ENCODE peak calls at places on chromosomes 11 and 22, in nine cellular contexts. One of them, this sample, is unnamed.

GRCh38 chr11:117020287-117020686 is 77.9 kb downstream of the SIK3 start:
- DNase-seq in astrocyte of the spinal cord: no peak
- DNase-seq in nephron progenitor cell: no peak
- DNase-seq in ovary: no peak
- DNase-seq in fibroblast of mammary gland: no peak
- DNase-seq in testis: no peak
- DNase-seq in left ventricle myocardium inferior: no peak
- DNase-seq in neural progenitor cell: no peak
- DNase-seq in CD4-positive, alpha-beta T cell: no peak
- DNase-seq in this sample: no peak

GRCh38 chr11:64868904-64869570 is 9.4 kb downstream of the EHD1 start:
- DNase-seq in fibroblast of mammary gland: peak; percentile 93
- DNase-seq in ovary: peak; percentile 51
- DNase-seq in nephron progenitor cell: no peak
- DNase-seq in left ventricle myocardium inferior: no peak
- DNase-seq in neural progenitor cell: no peak
- DNase-seq in CD4-positive, alpha-beta T cell: no peak
- DNase-seq in astrocyte of the spinal cord: peak; percentile 90
- DNase-seq in testis: no peak
- DNase-seq in this sample: no peak

GRCh38 chr11:94766656-94767291 is 1.4 kb upstream of the AMOTL1 start:
- DNase-seq in left ventricle myocardium inferior: no peak
- DNase-seq in fibroblast of mammary gland: no peak
- DNase-seq in neural progenitor cell: peak; percentile 16
- DNase-seq in CD4-positive, alpha-beta T cell: no peak
- DNase-seq in nephron progenitor cell: no peak
- DNase-seq in testis: no peak
- DNase-seq in astrocyte of the spinal cord: no peak
- DNase-seq in ovary: no peak
- DNase-seq in this sample: no peak

GRCh38 chr11:104343578-104343977 is 179.6 kb upstream of the PDGFD start:
- DNase-seq in fibroblast of mammary gland: peak; percentile 11
- DNase-seq in left ventricle myocardium inferior: no peak
- DNase-seq in nephron progenitor cell: no peak
- DNase-seq in neural progenitor cell: peak; percentile 27
- DNase-seq in astrocyte of the spinal cord: no peak
- DNase-seq in ovary: no peak
- DNase-seq in testis: no peak
- DNase-seq in CD4-positive, alpha-beta T cell: no peak
- DNase-seq in this sample: no peak

GRCh38 chr22:32473388-32473952 is 1.1 kb upstream of the FBXO7 start:
- DNase-seq in left ventricle myocardium inferior: no peak
- DNase-seq in CD4-positive, alpha-beta T cell: peak; percentile 7
- DNase-seq in testis: no peak
- DNase-seq in neural progenitor cell: peak; percentile 64
- DNase-seq in nephron progenitor cell: peak; percentile 14
- DNase-seq in fibroblast of mammary gland: peak; percentile 76
- DNase-seq in astrocyte of the spinal cord: peak; percentile 76
- DNase-seq in ovary: peak; percentile 30
- DNase-seq in this sample: peak; percentile 23

GRCh38 chr22:28670691-28671261 is 8.9 kb downstream of the TTC28 start:
- DNase-seq in left ventricle myocardium inferior: no peak
- DNase-seq in neural progenitor cell: no peak
- DNase-seq in fibroblast of mammary gland: peak; percentile 32
- DNase-seq in CD4-positive, alpha-beta T cell: no peak
- DNase-seq in ovary: no peak
- DNase-seq in astrocyte of the spinal cord: no peak
- DNase-seq in testis: no peak
- DNase-seq in nephron progenitor cell: no peak
- DNase-seq in this sample: no peak

GRCh38 chr11:16767137-16767536 is 28.7 kb downstream of the C11orf58 start:
- DNase-seq in fibroblast of mammary gland: no peak
- DNase-seq in neural progenitor cell: no peak
- DNase-seq in ovary: no peak
- DNase-seq in left ventricle myocardium inferior: no peak
- DNase-seq in astrocyte of the spinal cord: no peak
- DNase-seq in testis: no peak
- DNase-seq in CD4-positive, alpha-beta T cell: no peak
- DNase-seq in nephron progenitor cell: no peak
- DNase-seq in this sample: no peak

GRCh38 chr11:100576044-100577021 is 110.8 kb upstream of the ARHGAP42 start:
- DNase-seq in testis: peak; percentile 45
- DNase-seq in CD4-positive, alpha-beta T cell: no peak
- DNase-seq in fibroblast of mammary gland: peak; percentile 75
- DNase-seq in astrocyte of the spinal cord: peak; percentile 68
- DNase-seq in ovary: no peak
- DNase-seq in neural progenitor cell: peak; percentile 64
- DNase-seq in left ventricle myocardium inferior: no peak
- DNase-seq in nephron progenitor cell: peak; percentile 25
- DNase-seq in this sample: no peak

GRCh38 chr11:44992181-44992582 is 41.5 kb upstream of the TP53I11 start:
- DNase-seq in fibroblast of mammary gland: peak; percentile 30
- DNase-seq in CD4-positive, alpha-beta T cell: no peak
- DNase-seq in nephron progenitor cell: no peak
- DNase-seq in neural progenitor cell: no peak
- DNase-seq in left ventricle myocardium inferior: no peak
- DNase-seq in ovary: no peak
- DNase-seq in testis: no peak
- DNase-seq in astrocyte of the spinal cord: no peak
- DNase-seq in this sample: no peak

GRCh38 chr22:36986242-36986821 is 32.9 kb downstream of the TST start:
- DNase-seq in ovary: no peak
- DNase-seq in testis: peak; percentile 65
- DNase-seq in left ventricle myocardium inferior: no peak
- DNase-seq in neural progenitor cell: peak; percentile 21
- DNase-seq in fibroblast of mammary gland: peak; percentile 26
- DNase-seq in astrocyte of the spinal cord: no peak
- DNase-seq in CD4-positive, alpha-beta T cell: no peak
- DNase-seq in nephron progenitor cell: peak; percentile 44
- DNase-seq in this sample: no peak

GRCh38 chr11:40514124-40514523 is 945.3 kb downstream of the LRRC4C start:
- DNase-seq in nephron progenitor cell: no peak
- DNase-seq in ovary: no peak
- DNase-seq in testis: no peak
- DNase-seq in astrocyte of the spinal cord: no peak
- DNase-seq in fibroblast of mammary gland: peak; percentile 71
- DNase-seq in CD4-positive, alpha-beta T cell: no peak
- DNase-seq in neural progenitor cell: no peak
- DNase-seq in left ventricle myocardium inferior: no peak
- DNase-seq in this sample: no peak

GRCh38 chr11:69166186-69167115 is 10.7 kb downstream of the SMIM38 start:
- DNase-seq in nephron progenitor cell: no peak
- DNase-seq in neural progenitor cell: peak; percentile 34
- DNase-seq in left ventricle myocardium inferior: peak; percentile 30
- DNase-seq in fibroblast of mammary gland: peak; percentile 75
- DNase-seq in CD4-positive, alpha-beta T cell: no peak
- DNase-seq in astrocyte of the spinal cord: peak; percentile 93
- DNase-seq in ovary: no peak
- DNase-seq in testis: no peak
- DNase-seq in this sample: peak; percentile 37
- TF ChIP-seq CTCF in nephron progenitor cell: no peak
- TF ChIP-seq CTCF in neural progenitor cell: no peak
- TF ChIP-seq CTCF in left ventricle myocardium inferior: no peak
- TF ChIP-seq CTCF in fibroblast of mammary gland: peak; percentile 21
- TF ChIP-seq CTCF in CD4-positive, alpha-beta T cell: no peak
- TF ChIP-seq CTCF in astrocyte of the spinal cord: peak; percentile 41
- TF ChIP-seq CTCF in ovary: no peak
- TF ChIP-seq CTCF in testis: no peak
- TF ChIP-seq CTCF in this sample: no peak

GRCh38 chr11:7347611-7348431 is 96.1 kb downstream of the SYT9 start:
- DNase-seq in left ventricle myocardium inferior: no peak
- DNase-seq in testis: no peak
- DNase-seq in ovary: no peak
- DNase-seq in fibroblast of mammary gland: no peak
- DNase-seq in CD4-positive, alpha-beta T cell: no peak
- DNase-seq in neural progenitor cell: no peak
- DNase-seq in nephron progenitor cell: no peak
- DNase-seq in astrocyte of the spinal cord: no peak
- DNase-seq in this sample: no peak

GRCh38 chr11:7351228-7351627 is 99.5 kb downstream of the SYT9 start:
- DNase-seq in neural progenitor cell: no peak
- DNase-seq in left ventricle myocardium inferior: no peak
- DNase-seq in ovary: no peak
- DNase-seq in CD4-positive, alpha-beta T cell: no peak
- DNase-seq in testis: no peak
- DNase-seq in fibroblast of mammary gland: no peak
- DNase-seq in nephron progenitor cell: no peak
- DNase-seq in astrocyte of the spinal cord: no peak
- DNase-seq in this sample: no peak

GRCh38 chr11:7348432-7349298 is 97.0 kb downstream of the SYT9 start:
- DNase-seq in left ventricle myocardium inferior: no peak
- DNase-seq in nephron progenitor cell: peak; percentile 11
- DNase-seq in astrocyte of the spinal cord: no peak
- DNase-seq in ovary: no peak
- DNase-seq in neural progenitor cell: peak; percentile 38
- DNase-seq in CD4-positive, alpha-beta T cell: no peak
- DNase-seq in testis: no peak
- DNase-seq in fibroblast of mammary gland: peak; percentile 2
- DNase-seq in this sample: no peak

DNA sequence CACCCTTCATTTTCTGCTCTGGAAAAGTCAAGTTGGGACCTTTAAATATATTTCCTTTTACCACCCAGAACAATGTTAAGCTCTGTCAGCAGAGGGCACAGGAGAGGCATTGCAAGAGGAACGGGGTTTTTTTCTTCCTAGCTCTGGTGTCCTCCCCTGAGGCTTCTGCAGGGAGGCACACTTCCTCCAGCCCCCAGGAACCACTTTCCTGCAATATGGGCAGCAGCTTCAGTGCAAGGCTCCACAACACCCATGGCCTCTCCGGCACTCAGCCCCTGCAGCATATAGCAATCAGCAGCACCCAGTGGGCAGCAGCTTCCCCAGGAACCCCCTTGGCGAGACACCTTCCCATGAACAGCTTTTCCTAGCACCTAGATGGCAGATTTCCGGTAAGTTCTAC is 101.4 kb downstream of the SYT9 start:
- DNase-seq in left ventricle myocardium inferior: no peak
- DNase-seq in CD4-positive, alpha-beta T cell: no peak
- DNase-seq in fibroblast of mammary gland: peak; percentile 24
- DNase-seq in ovary: no peak
- DNase-seq in astrocyte of the spinal cord: no peak
- DNase-seq in neural progenitor cell: peak; percentile 47
- DNase-seq in testis: peak; percentile 34
- DNase-seq in nephron progenitor cell: peak; percentile 8
- DNase-seq in this sample: peak; percentile 23
- TF ChIP-seq CTCF in left ventricle myocardium inferior: peak; percentile 53
- TF ChIP-seq CTCF in CD4-positive, alpha-beta T cell: no peak
- TF ChIP-seq CTCF in fibroblast of mammary gland: peak; percentile 48
- TF ChIP-seq CTCF in ovary: no peak
- TF ChIP-seq CTCF in astrocyte of the spinal cord: no peak
- TF ChIP-seq CTCF in neural progenitor cell: peak; percentile 51
- TF ChIP-seq CTCF in testis: peak; percentile 30
- TF ChIP-seq CTCF in nephron progenitor cell: peak; percentile 29
- TF ChIP-seq CTCF in this sample: no peak

DNA sequence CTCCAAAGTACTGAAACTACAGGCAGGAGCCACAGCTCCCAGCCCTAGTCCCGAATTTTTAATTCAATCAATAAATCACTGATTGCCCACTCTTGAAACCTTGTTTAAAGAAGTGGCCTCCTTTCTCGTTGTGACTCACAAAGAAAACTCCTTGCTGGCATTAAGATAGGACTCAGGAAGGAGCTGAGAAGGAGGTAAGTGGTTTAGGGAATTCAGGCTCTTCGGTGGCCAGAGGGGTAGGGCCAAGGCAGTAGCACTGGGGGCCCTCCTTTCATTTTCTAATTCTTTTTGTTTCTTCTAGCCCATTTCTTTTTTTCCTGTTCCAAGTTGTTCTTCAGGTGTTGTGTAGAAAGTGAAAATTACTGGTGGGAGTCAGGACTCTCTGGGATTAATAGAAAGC is 86.2 kb upstream of the OR9Q1 start:
- DNase-seq in neural progenitor cell: no peak
- DNase-seq in ovary: no peak
- DNase-seq in left ventricle myocardium inferior: no peak
- DNase-seq in CD4-positive, alpha-beta T cell: no peak
- DNase-seq in fibroblast of mammary gland: no peak
- DNase-seq in testis: no peak
- DNase-seq in astrocyte of the spinal cord: no peak
- DNase-seq in nephron progenitor cell: no peak
- DNase-seq in this sample: no peak
- TF ChIP-seq CTCF in neural progenitor cell: no peak
- TF ChIP-seq CTCF in ovary: no peak
- TF ChIP-seq CTCF in left ventricle myocardium inferior: no peak
- TF ChIP-seq CTCF in CD4-positive, alpha-beta T cell: no peak
- TF ChIP-seq CTCF in fibroblast of mammary gland: no peak
- TF ChIP-seq CTCF in testis: no peak
- TF ChIP-seq CTCF in astrocyte of the spinal cord: no peak
- TF ChIP-seq CTCF in nephron progenitor cell: no peak
- TF ChIP-seq CTCF in this sample: no peak

DNA sequence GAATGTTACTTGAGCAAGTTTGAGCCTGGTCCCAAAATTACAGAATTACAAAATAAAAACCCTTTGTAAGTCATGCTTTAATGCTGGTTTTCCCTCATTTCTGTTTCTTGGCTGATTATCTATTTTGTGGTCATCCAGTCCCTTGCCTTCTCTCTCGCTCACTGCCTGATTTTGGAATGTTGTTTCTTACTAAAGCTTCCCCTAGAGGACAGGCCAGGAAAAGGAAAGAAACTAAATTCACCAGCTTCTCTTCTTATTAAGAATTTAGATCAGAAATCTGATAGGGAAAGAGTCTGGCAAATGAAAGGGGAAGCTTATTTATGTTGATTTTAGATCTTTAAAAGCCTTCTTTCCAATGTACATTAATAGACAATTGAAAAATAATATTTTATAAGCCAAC is 16.6 kb upstream of the BDNF start:
- DNase-seq in left ventricle myocardium inferior: no peak
- DNase-seq in ovary: no peak
- DNase-seq in neural progenitor cell: peak; percentile 47
- DNase-seq in CD4-positive, alpha-beta T cell: no peak
- DNase-seq in nephron progenitor cell: no peak
- DNase-seq in astrocyte of the spinal cord: peak; percentile 62
- DNase-seq in fibroblast of mammary gland: peak; percentile 25
- DNase-seq in testis: no peak
- DNase-seq in this sample: no peak
- TF ChIP-seq CTCF in left ventricle myocardium inferior: no peak
- TF ChIP-seq CTCF in ovary: no peak
- TF ChIP-seq CTCF in neural progenitor cell: peak; percentile 45
- TF ChIP-seq CTCF in CD4-positive, alpha-beta T cell: no peak
- TF ChIP-seq CTCF in nephron progenitor cell: no peak
- TF ChIP-seq CTCF in astrocyte of the spinal cord: peak; percentile 41
- TF ChIP-seq CTCF in fibroblast of mammary gland: peak; percentile 22
- TF ChIP-seq CTCF in testis: no peak
- TF ChIP-seq CTCF in this sample: no peak

GRCh38 chr11:119885067-119885466 is 156.1 kb upstream of the NECTIN1 start:
- DNase-seq in fibroblast of mammary gland: no peak
- DNase-seq in nephron progenitor cell: no peak
- DNase-seq in ovary: no peak
- DNase-seq in testis: no peak
- DNase-seq in left ventricle myocardium inferior: no peak
- DNase-seq in CD4-positive, alpha-beta T cell: no peak
- DNase-seq in astrocyte of the spinal cord: no peak
- DNase-seq in neural progenitor cell: no peak
- DNase-seq in this sample: no peak
- TF ChIP-seq CTCF in fibroblast of mammary gland: no peak
- TF ChIP-seq CTCF in nephron progenitor cell: no peak
- TF ChIP-seq CTCF in ovary: no peak
- TF ChIP-seq CTCF in testis: no peak
- TF ChIP-seq CTCF in left ventricle myocardium inferior: no peak
- TF ChIP-seq CTCF in CD4-positive, alpha-beta T cell: no peak
- TF ChIP-seq CTCF in astrocyte of the spinal cord: no peak
- TF ChIP-seq CTCF in neural progenitor cell: no peak
- TF ChIP-seq CTCF in this sample: no peak

This sample was measured in activated B cell treated with CpG ODN at 0.5 μM for 24 hours.